ENCODE peak calls at places on chromosomes 7 and 10, in ten cellular contexts. One of them, this sample, is unnamed.

GRCh38 chr7:132815696-132816334 is 239.5 kb upstream of the PLXNA4 start:
- DNase-seq in NCI-H2029: no peak
- DNase-seq in GM03348: no peak
- DNase-seq in ELF-1: no peak
- DNase-seq in cardiac fibroblast: peak; percentile 60
- DNase-seq in fibroblast of lung: no peak
- DNase-seq in epithelial cell of esophagus: peak; percentile 11
- DNase-seq in stimulated activated CD8-positive, alpha-beta memory T cell treated with anti-CD3 and anti-CD28 coated beads, Interleukin-7, amount 100 ng/mL, for 24 hours: no peak
- DNase-seq in brain microvascular endothelial cell: no peak
- DNase-seq in A549: no peak
- DNase-seq in this sample: no peak

GRCh38 chr7:19508821-19509220 is 200.0 kb downstream of the POLR1F start:
- DNase-seq in epithelial cell of esophagus: no peak
- DNase-seq in NCI-H2029: no peak
- DNase-seq in fibroblast of lung: no peak
- DNase-seq in GM03348: no peak
- DNase-seq in ELF-1: no peak
- DNase-seq in stimulated activated CD8-positive, alpha-beta memory T cell treated with anti-CD3 and anti-CD28 coated beads, Interleukin-7, amount 100 ng/mL, for 24 hours: no peak
- DNase-seq in cardiac fibroblast: no peak
- DNase-seq in brain microvascular endothelial cell: no peak
- DNase-seq in A549: no peak
- DNase-seq in this sample: no peak

GRCh38 chr7:17640730-17641377 is 299.4 kb downstream of the SNX13 start:
- DNase-seq in brain microvascular endothelial cell: peak; percentile 52
- DNase-seq in A549: peak; percentile 54
- DNase-seq in NCI-H2029: peak; percentile 1
- DNase-seq in ELF-1: no peak
- DNase-seq in fibroblast of lung: peak; percentile 44
- DNase-seq in stimulated activated CD8-positive, alpha-beta memory T cell treated with anti-CD3 and anti-CD28 coated beads, Interleukin-7, amount 100 ng/mL, for 24 hours: no peak
- DNase-seq in cardiac fibroblast: peak; percentile 60
- DNase-seq in GM03348: peak; percentile 30
- DNase-seq in epithelial cell of esophagus: peak; percentile 60
- DNase-seq in this sample: peak; percentile 15

GRCh38 chr10:95588025-95588424 is 26.9 kb upstream of the SORBS1 start:
- DNase-seq in ELF-1: no peak
- DNase-seq in NCI-H2029: no peak
- DNase-seq in A549: no peak
- DNase-seq in stimulated activated CD8-positive, alpha-beta memory T cell treated with anti-CD3 and anti-CD28 coated beads, Interleukin-7, amount 100 ng/mL, for 24 hours: no peak
- DNase-seq in GM03348: no peak
- DNase-seq in brain microvascular endothelial cell: no peak
- DNase-seq in cardiac fibroblast: no peak
- DNase-seq in fibroblast of lung: no peak
- DNase-seq in epithelial cell of esophagus: peak; percentile 56
- DNase-seq in this sample: no peak

GRCh38 chr10:6990891-6991290 is 410.8 kb upstream of the PRKCQ start:
- DNase-seq in brain microvascular endothelial cell: no peak
- DNase-seq in epithelial cell of esophagus: no peak
- DNase-seq in A549: no peak
- DNase-seq in stimulated activated CD8-positive, alpha-beta memory T cell treated with anti-CD3 and anti-CD28 coated beads, Interleukin-7, amount 100 ng/mL, for 24 hours: no peak
- DNase-seq in ELF-1: no peak
- DNase-seq in cardiac fibroblast: no peak
- DNase-seq in fibroblast of lung: no peak
- DNase-seq in NCI-H2029: no peak
- DNase-seq in GM03348: no peak
- DNase-seq in this sample: no peak

GRCh38 chr10:32253300-32253699 is 93.7 kb downstream of the EPC1 start:
- DNase-seq in stimulated activated CD8-positive, alpha-beta memory T cell treated with anti-CD3 and anti-CD28 coated beads, Interleukin-7, amount 100 ng/mL, for 24 hours: no peak
- DNase-seq in A549: peak; percentile 23
- DNase-seq in ELF-1: peak; percentile 76
- DNase-seq in brain microvascular endothelial cell: peak; percentile 19
- DNase-seq in cardiac fibroblast: no peak
- DNase-seq in fibroblast of lung: no peak
- DNase-seq in GM03348: peak; percentile 56
- DNase-seq in NCI-H2029: no peak
- DNase-seq in epithelial cell of esophagus: peak; percentile 96
- DNase-seq in this sample: peak; percentile 56

GRCh38 chr10:23490115-23490514 is 51.2 kb downstream of the OTUD1 start:
- DNase-seq in cardiac fibroblast: no peak
- DNase-seq in ELF-1: no peak
- DNase-seq in A549: no peak
- DNase-seq in NCI-H2029: no peak
- DNase-seq in stimulated activated CD8-positive, alpha-beta memory T cell treated with anti-CD3 and anti-CD28 coated beads, Interleukin-7, amount 100 ng/mL, for 24 hours: no peak
- DNase-seq in brain microvascular endothelial cell: no peak
- DNase-seq in GM03348: no peak
- DNase-seq in fibroblast of lung: no peak
- DNase-seq in epithelial cell of esophagus: no peak
- DNase-seq in this sample: no peak

GRCh38 chr10:59991661-59992060 is 85.3 kb upstream of the CCDC6 start:
- DNase-seq in brain microvascular endothelial cell: peak; percentile 38
- DNase-seq in NCI-H2029: peak; percentile 86
- DNase-seq in fibroblast of lung: peak; percentile 14
- DNase-seq in A549: peak; percentile 80
- DNase-seq in ELF-1: peak; percentile 15
- DNase-seq in epithelial cell of esophagus: peak; percentile 88
- DNase-seq in GM03348: no peak
- DNase-seq in cardiac fibroblast: peak; percentile 70
- DNase-seq in stimulated activated CD8-positive, alpha-beta memory T cell treated with anti-CD3 and anti-CD28 coated beads, Interleukin-7, amount 100 ng/mL, for 24 hours: no peak
- DNase-seq in this sample: no peak

This sample was measured in AG08395.